ENCODE peak calls at places on chromosome 14, in nine cellular contexts. R is foreskin fibroblast, F is HTR-8/SVneo, V is A673, I is GM12865, E is GM20000, K is Calu3, P is NCI-H1105 treated with DMSO at 0.1 percent for 48 hours, U is iris pigment epithelial cell. D is an unnamed sample.

GRCh38 chr14:69043598-69044267 is 64.6 kb upstream of the ACTN1 start:
- DNase-seq in R (peak), F (peak), V (no peak), I (no peak), E (no peak), K (no peak), P (no peak), U (peak), D (no peak)

GRCh38 chr14:51293149-51293925 is 53.3 kb downstream of the TMX1 start:
- DNase-seq in R (peak), F (no peak), V (no peak), I (no peak), E (no peak), K (no peak), P (no peak), U (peak), D (no peak)

GRCh38 chr14:104532191-104532555 is 47.4 kb upstream of the C14orf180 start:
- DNase-seq in R (no peak), F (no peak), V (no peak), I (no peak), E (no peak), K (no peak), P (no peak), U (no peak), D (no peak)

GRCh38 chr14:85590784-85591183 is 60.8 kb downstream of the FLRT2 start:
- DNase-seq in R (no peak), F (no peak), V (no peak), I (no peak), E (no peak), K (no peak), P (no peak), U (peak), D (no peak)

GRCh38 chr14:89589400-89590128 is 172.5 kb upstream of the FOXN3 start:
- DNase-seq in R (no peak), F (no peak), V (no peak), I (peak), E (peak), K (no peak), P (no peak), U (no peak), D (no peak)

GRCh38 chr14:80700601-80701000 is 240.9 kb downstream of the CEP128 start:
- DNase-seq in R (no peak), F (no peak), V (no peak), I (no peak), E (no peak), K (no peak), P (no peak), U (no peak), D (no peak)

GRCh38 chr14:105540811-105541210 is 14.4 kb downstream of the TMEM121 start:
- DNase-seq in R (no peak), F (no peak), V (no peak), I (no peak), E (no peak), K (no peak), P (no peak), U (no peak), D (no peak)

GRCh38 chr14:76380991-76381390 is 5.1 kb downstream of the ESRRB start:
- DNase-seq in R (no peak), F (no peak), V (no peak), I (no peak), E (no peak), K (no peak), P (no peak), U (no peak), D (no peak)

GRCh38 chr14:91929700-91930099 is 17.8 kb downstream of the FBLN5 start:
- DNase-seq in R (peak), F (no peak), V (no peak), I (no peak), E (no peak), K (no peak), P (no peak), U (peak), D (no peak)

GRCh38 chr14:51328089-51328941 is 88.3 kb downstream of the TMX1 start:
- DNase-seq in R (peak), F (no peak), V (no peak), I (peak), E (no peak), K (no peak), P (peak), U (peak), D (peak)

GRCh38 chr14:75170797-75171196 is 5.6 kb downstream of the TMED10 start:
- DNase-seq in R (no peak), F (no peak), V (no peak), I (no peak), E (no peak), K (no peak), P (no peak), U (peak), D (no peak)